ENCODE peak calls at places on chromosomes 13 and 19, in four cellular contexts. W, S, E and V are unnamed samples.

GRCh38 chr13:50127726-50128291 is 112.6 kb downstream of the KCNRG start:
- DNase-seq in W (no peak), S (no peak), E (no peak), V (peak; percentile 61)

GRCh38 chr19:23071087-23071511 is 45.7 kb upstream of the ZNF730 start:
- DNase-seq in W (peak; percentile 83), S (no peak), E (peak; percentile 36), V (peak; percentile 90)

GRCh38 chr13:23644527-23644926 is 74.3 kb downstream of the TNFRSF19 start:
- DNase-seq in W (no peak), S (no peak), E (peak; percentile 90), V (no peak)

GRCh38 chr19:43594710-43595604 is 977 bp downstream of the IRGQ start:
- DNase-seq in W (peak; percentile 92), S (peak; percentile 75), E (peak; percentile 56), V (peak; percentile 91)

GRCh38 chr19:3142292-3142670 is 6.4 kb downstream of the GNA15 start:
- DNase-seq in W (no peak), S (no peak), E (peak; percentile 77), V (no peak)

GRCh38 chr13:96075953-96076543 is 13.9 kb upstream of the HS6ST3 start:
- DNase-seq in W (no peak), S (peak; percentile 56), E (no peak), V (no peak)

GRCh38 chr13:62879071-62879470 is 1463.4 kb upstream of the PCDH20 start:
- DNase-seq in W (no peak), S (no peak), E (peak; percentile 32), V (no peak)

GRCh38 chr13:43205421-43205820 is 182.0 kb downstream of the DNAJC15 start:
- DNase-seq in W (no peak), S (no peak), E (no peak), V (no peak)

GRCh38 chr19:5678071-5678682 is 2.1 kb downstream of the MICOS13 start:
- DNase-seq in W (no peak), S (no peak), E (no peak), V (no peak)

GRCh38 chr13:23993439-23993980 is 96.2 kb upstream of the C1QTNF9B start:
- DNase-seq in W (no peak), S (no peak), E (peak; percentile 75), V (no peak)

GRCh38 chr13:63190742-63191141 is 1775.1 kb upstream of the PCDH20 start:
- DNase-seq in W (no peak), S (no peak), E (peak; percentile 92), V (no peak)

GRCh38 chr13:98476106-98476505 is 100.8 kb downstream of the STK24 start:
- DNase-seq in W (no peak), S (no peak), E (no peak), V (peak; percentile 76)

GRCh38 chr13:40377783-40378182 is 288.7 kb downstream of the FOXO1 start:
- DNase-seq in W (no peak), S (no peak), E (peak; percentile 78), V (no peak)

GRCh38 chr13:40186041-40186440 is 480.4 kb downstream of the FOXO1 start:
- DNase-seq in W (no peak), S (no peak), E (no peak), V (no peak)

GRCh38 chr13:104594801-104595200 is 1528.6 kb upstream of the SLC10A2 start:
- DNase-seq in W (no peak), S (no peak), E (peak; percentile 70), V (no peak)

GRCh38 chr13:50798923-50799322 is 44.6 kb downstream of the DLEU7 start:
- DNase-seq in W (no peak), S (no peak), E (peak; percentile 83), V (no peak)

GRCh38 chr13:20090349-20090748 is 70.5 kb downstream of the GJA3 start:
- DNase-seq in W (no peak), S (no peak), E (no peak), V (no peak)

GRCh38 chr19:18496167-18496979 is 25.5 kb downstream of the ELL start:
- DNase-seq in W (no peak), S (peak; percentile 18), E (peak; percentile 59), V (no peak)

GRCh38 chr13:50732712-50733111 is 110.8 kb downstream of the DLEU7 start:
- DNase-seq in W (no peak), S (no peak), E (peak; percentile 29), V (no peak)

GRCh38 chr13:101930331-101930730 is 471.5 kb downstream of the FGF14 start:
- DNase-seq in W (no peak), S (no peak), E (peak; percentile 2), V (no peak)

GRCh38 chr13:98363326-98363725 is 186.3 kb upstream of the RNF113B start:
- DNase-seq in W (no peak), S (no peak), E (no peak), V (no peak)